ENCODE peak calls at places on chromosomes 5 and 9, in five cellular contexts. R is colonic mucosa, N is WTC11, M is pancreas, V is tibial artery. C is an unnamed sample.

GRCh38 chr5:120405923-120406322 is 58.2 kb upstream of the PRR16 start:
- DNase-seq in R (no peak), N (no peak), M (no peak), V (no peak), C (no peak)

GRCh38 chr5:180816608-180817534 is 14.3 kb upstream of the MGAT1 start:
- DNase-seq in R (no peak), N (no peak), M (no peak), V (peak; percentile 63), C (no peak)

GRCh38 chr5:5141625-5142527 is 1.7 kb downstream of the ADAMTS16 start:
- DNase-seq in R (peak; percentile 63), N (no peak), M (no peak), V (no peak), C (peak; percentile 32)

GRCh38 chr9:4986291-4986690 is 1.2 kb downstream of the JAK2 start:
- DNase-seq in R (no peak), N (no peak), M (no peak), V (no peak), C (no peak)

GRCh38 chr9:114616684-114617520 is 5.8 kb downstream of the TMEM268 start:
- DNase-seq in R (peak; percentile 60), N (no peak), M (peak; percentile 49), V (peak; percentile 79), C (peak; percentile 83)

GRCh38 chr9:134059661-134060395 is 8.0 kb downstream of the BRD3 start:
- DNase-seq in R (no peak), N (no peak), M (no peak), V (peak; percentile 67), C (peak; percentile 55)

GRCh38 chr9:131349522-131349880 is 44.4 kb upstream of the PRRC2B start:
- DNase-seq in R (no peak), N (no peak), M (no peak), V (no peak), C (no peak)

GRCh38 chr5:34411470-34412346 is 244.4 kb upstream of the RAI14 start:
- DNase-seq in R (no peak), N (peak; percentile 44), M (no peak), V (no peak), C (no peak)

GRCh38 chr5:148858547-148858946 is 32.1 kb downstream of the ADRB2 start:
- DNase-seq in R (no peak), N (no peak), M (no peak), V (no peak), C (no peak)

GRCh38 chr5:160547872-160548271 is 126.2 kb downstream of the PTTG1 start:
- DNase-seq in R (no peak), N (no peak), M (no peak), V (no peak), C (no peak)

GRCh38 chr9:90953200-90953599 is 151.6 kb downstream of the SYK start:
- DNase-seq in R (no peak), N (no peak), M (no peak), V (no peak), C (no peak)

GRCh38 chr5:73996181-73996770 is 370.3 kb downstream of the ARHGEF28 start:
- DNase-seq in R (no peak), N (no peak), M (no peak), V (no peak), C (no peak)

GRCh38 chr9:99039388-99040182 is 65.3 kb upstream of the TGFBR1 start:
- DNase-seq in R (no peak), N (no peak), M (no peak), V (no peak), C (no peak)

GRCh38 chr5:32713396-32714381 is 2.6 kb downstream of the NPR3 start:
- DNase-seq in R (no peak), N (peak; percentile 82), M (no peak), V (peak; percentile 85), C (peak; percentile 21)

GRCh38 chr5:142186821-142187594 is 78.4 kb downstream of the NDFIP1 start:
- DNase-seq in R (peak; percentile 62), N (no peak), M (no peak), V (no peak), C (no peak)

GRCh38 chr5:149543361-149544198 is 7.7 kb downstream of the CSNK1A1 start:
- DNase-seq in R (no peak), N (no peak), M (no peak), V (no peak), C (no peak)

GRCh38 chr5:65017636-65018035 is 248.9 kb downstream of the CWC27 start:
- DNase-seq in R (no peak), N (no peak), M (no peak), V (no peak), C (no peak)

GRCh38 chr5:112779531-112779930 is 41.8 kb downstream of the APC start:
- DNase-seq in R (no peak), N (no peak), M (no peak), V (no peak), C (no peak)

GRCh38 chr5:1782385-1783213 is 17.0 kb downstream of the MRPL36 start:
- DNase-seq in R (no peak), N (no peak), M (no peak), V (no peak), C (no peak)

GRCh38 chr9:87678650-87679355 is 47.1 kb upstream of the CTSL start:
- DNase-seq in R (peak; percentile 66), N (peak; percentile 69), M (no peak), V (peak; percentile 70), C (peak; percentile 57)

GRCh38 chr9:131545003-131545785 is at the start of gene PRRT1B:
- DNase-seq in R (peak; percentile 92), N (peak; percentile 57), M (peak; percentile 96), V (no peak), C (peak; percentile 89)

GRCh38 chr9:135565636-135566035 is 4.1 kb downstream of the PAEP start:
- DNase-seq in R (no peak), N (no peak), M (no peak), V (no peak), C (no peak)

GRCh38 chr9:117034862-117035261 is 347.8 kb downstream of the TRIM32 start:
- DNase-seq in R (no peak), N (peak; percentile 69), M (no peak), V (no peak), C (no peak)

GRCh38 chr5:95262933-95263660 is 21.8 kb downstream of the MCTP1 start:
- DNase-seq in R (no peak), N (no peak), M (no peak), V (no peak), C (no peak)

GRCh38 chr5:78750281-78750680 is 101.7 kb upstream of the LHFPL2 start:
- DNase-seq in R (no peak), N (no peak), M (no peak), V (no peak), C (no peak)

GRCh38 chr9:6525326-6526040 is 112.5 kb downstream of the UHRF2 start:
- DNase-seq in R (no peak), N (no peak), M (no peak), V (no peak), C (no peak)

GRCh38 chr9:94860678-94861588 is 134.4 kb downstream of the AOPEP start:
- DNase-seq in R (peak; percentile 42), N (no peak), M (no peak), V (no peak), C (peak; percentile 59)

GRCh38 chr9:38332625-38333024 is 59.9 kb upstream of the ALDH1B1 start:
- DNase-seq in R (no peak), N (no peak), M (no peak), V (no peak), C (no peak)

GRCh38 chr5:65577141-65577540 is 14.0 kb downstream of the PPWD1 start:
- DNase-seq in R (no peak), N (no peak), M (no peak), V (no peak), C (no peak)

GRCh38 chr9:34190996-34191892 is 12.4 kb downstream of the UBAP1 start:
- DNase-seq in R (no peak), N (no peak), M (no peak), V (peak; percentile 3), C (no peak)

GRCh38 chr9:87503970-87504369 is 6.3 kb downstream of the DAPK1 start:
- DNase-seq in R (no peak), N (no peak), M (no peak), V (no peak), C (no peak)

GRCh38 chr5:83470920-83471404 is 582 bp upstream of the VCAN start:
- DNase-seq in R (no peak), N (no peak), M (no peak), V (no peak), C (no peak)

GRCh38 chr5:146208916-146209522 is 5.6 kb downstream of the RBM27 start:
- DNase-seq in R (no peak), N (no peak), M (no peak), V (no peak), C (no peak)
- TF ChIP-seq CTCF in R (no peak), N (no peak), M (no peak), V (no peak), C (peak; percentile 10)

GRCh38 chr5:122292357-122292756 is 19.7 kb upstream of the SNCAIP start:
- DNase-seq in R (no peak), N (no peak), M (no peak), V (no peak), C (no peak)

GRCh38 chr5:122297587-122298298 is 14.3 kb upstream of the SNCAIP start:
- DNase-seq in R (no peak), N (no peak), M (no peak), V (no peak), C (no peak)

GRCh38 chr5:122291000-122291592 is 20.9 kb upstream of the SNCAIP start:
- DNase-seq in R (no peak), N (no peak), M (no peak), V (no peak), C (no peak)

GRCh38 chr5:122300374-122300773 is 11.7 kb upstream of the SNCAIP start:
- DNase-seq in R (no peak), N (no peak), M (no peak), V (no peak), C (no peak)

GRCh38 chr5:122295138-122295537 is 16.9 kb upstream of the SNCAIP start:
- DNase-seq in R (no peak), N (peak; percentile 36), M (no peak), V (no peak), C (no peak)
- TF ChIP-seq CTCF in R (peak; percentile 13), N (peak; percentile 35), M (no peak), V (peak; percentile 27), C (no peak)

GRCh38 chr5:178359738-178360137 is 127.1 kb upstream of the PHYKPL start:
- DNase-seq in R (no peak), N (no peak), M (no peak), V (no peak), C (no peak)
- TF ChIP-seq CTCF in R (no peak), N (no peak), M (no peak), V (no peak), C (no peak)

DNA sequence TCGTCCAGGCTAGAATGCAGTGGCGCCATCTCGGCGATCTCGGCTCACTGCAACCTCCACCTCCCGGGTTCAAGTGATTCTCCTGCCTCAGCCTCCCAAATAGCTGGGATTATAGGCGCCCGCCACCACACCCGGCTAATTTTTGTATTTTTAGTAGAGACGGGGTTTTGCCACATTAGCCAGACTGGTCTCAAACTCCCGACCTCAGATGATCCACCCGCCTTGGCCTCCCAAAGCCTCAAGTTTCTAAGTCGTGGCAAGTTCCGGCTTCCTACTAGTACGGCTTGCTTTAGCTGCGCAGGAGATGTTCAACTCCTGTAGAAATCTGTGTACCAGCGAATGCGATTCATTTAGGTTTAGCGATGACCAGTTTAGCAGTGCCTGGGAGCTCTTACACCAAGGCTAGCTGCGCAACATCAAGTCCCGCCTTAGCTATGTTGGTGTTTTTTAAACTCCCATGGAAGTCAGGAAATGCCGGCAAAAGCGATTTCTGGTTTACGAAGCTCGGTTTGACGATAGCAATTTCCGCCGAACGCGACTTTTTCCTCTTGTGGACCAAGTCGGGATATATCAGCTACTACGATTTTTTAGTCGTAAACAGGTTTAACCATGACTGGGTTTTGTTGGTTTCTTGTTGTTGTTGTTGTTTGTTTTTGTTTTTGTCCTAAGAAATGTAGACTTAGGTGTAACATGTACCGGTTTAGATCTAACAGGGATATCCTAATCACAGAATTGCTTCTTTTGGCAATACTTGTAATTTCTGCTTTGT is 46.4 kb downstream of the ANXA2R start:
- DNase-seq in R (peak; percentile 35), N (no peak), M (no peak), V (no peak), C (peak; percentile 33)
- TF ChIP-seq CTCF in R (no peak), N (no peak), M (no peak), V (peak; percentile 20), C (no peak)